ENCODE peak calls at places on chromosomes 4 and X, in nine cellular contexts. M, Q, D, I, Z, B, V, P and H are unnamed samples.

GRCh38 chr4:84159767-84160166 is 339.3 kb downstream of the NKX6-1 start:
- DNase-seq in B (peak; percentile 56), P (no peak), V (no peak), Z (peak; percentile 64), I (no peak), M (no peak), D (no peak), Q (peak; percentile 2), H (no peak)

GRCh38 chrX:100296183-100296753 is 113.8 kb downstream of the PCDH19 start:
- DNase-seq in B (no peak), P (no peak), V (no peak), Q (no peak), I (no peak), Z (peak; percentile 59), M (no peak), D (no peak), H (no peak)

GRCh38 chr4:85486425-85487101 is 11.6 kb downstream of the ARHGAP24 start:
- DNase-seq in B (no peak), M (peak; percentile 25), I (no peak), V (no peak), D (no peak), Z (no peak), Q (no peak), P (no peak), H (peak; percentile 11)

GRCh38 chr4:108628411-108628810 is 8.0 kb downstream of the RPL34 start:
- DNase-seq in D (no peak), Z (no peak), I (no peak), P (peak; percentile 31), V (no peak), Q (no peak), M (no peak), B (no peak), H (no peak)

GRCh38 chr4:52377563-52377962 is 281.5 kb downstream of the USP46 start:
- DNase-seq in P (no peak), Z (peak; percentile 52), M (no peak), D (no peak), V (no peak), Q (no peak), B (no peak), I (no peak), H (no peak)

GRCh38 chrX:154515803-154516654 is at the start of gene FAM3A:
- DNase-seq in Q (peak; percentile 91), P (peak; percentile 86), D (peak; percentile 87), I (peak; percentile 75), M (peak; percentile 69), Z (peak; percentile 91), V (peak; percentile 82), B (peak; percentile 96), H (peak; percentile 88)

GRCh38 chrX:8520791-8521190 is 56.2 kb downstream of the VCX3B start:
- DNase-seq in D (no peak), P (peak; percentile 1), B (no peak), I (no peak), Q (no peak), V (no peak), Z (no peak), M (no peak), H (no peak)

GRCh38 chr4:82988323-82988832 is 22.2 kb downstream of the LIN54 start:
- DNase-seq in I (no peak), M (peak; percentile 36), B (no peak), Z (no peak), V (no peak), P (peak; percentile 89), Q (no peak), D (no peak), H (no peak)

GRCh38 chr4:102692474-102692873 is 68.3 kb downstream of the MANBA start:
- DNase-seq in I (peak; percentile 23), Q (no peak), V (no peak), Z (no peak), D (no peak), B (no peak), P (no peak), M (no peak), H (no peak)

GRCh38 chr4:41189076-41189475 is 25.3 kb downstream of the APBB2 start:
- DNase-seq in P (no peak), B (no peak), D (no peak), I (no peak), V (no peak), M (no peak), Z (no peak), Q (no peak), H (no peak)

GRCh38 chr4:48315728-48316630 is 25.4 kb upstream of the SLAIN2 start:
- DNase-seq in I (no peak), Q (peak; percentile 24), M (no peak), V (no peak), B (peak; percentile 44), D (no peak), P (peak; percentile 73), Z (peak; percentile 36), H (peak; percentile 4)

GRCh38 chrX:116272881-116273280 is 102.3 kb downstream of the AGTR2 start:
- DNase-seq in D (no peak), Q (no peak), I (no peak), V (no peak), P (peak; percentile 0), M (no peak), B (no peak), Z (no peak), H (no peak)

GRCh38 chr4:100188829-100189228 is 1.4 kb downstream of the DDIT4L start:
- DNase-seq in Q (no peak), V (no peak), I (no peak), M (no peak), D (no peak), B (no peak), P (no peak), Z (no peak), H (no peak)

GRCh38 chrX:65601530-65602281 is 65.7 kb upstream of the MSN start:
- DNase-seq in Z (no peak), Q (no peak), P (peak; percentile 78), M (peak; percentile 65), D (no peak), V (no peak), B (no peak), I (no peak), H (no peak)

GRCh38 chr4:7590205-7590604 is 155.5 kb upstream of the PSAPL1 start:
- DNase-seq in I (no peak), Q (no peak), M (no peak), D (no peak), P (peak; percentile 26), Z (no peak), B (no peak), V (no peak), H (no peak)